ENCODE peak calls at places on chromosomes 13 and 19, in eight cellular contexts. One of them, this sample, is unnamed.

GRCh38 chr19:14769201-14769600 is 9.2 kb downstream of the ADGRE2 start:
- DNase-seq in uterus: no peak
- DNase-seq in GM23248: no peak
- DNase-seq in CD8-positive, alpha-beta T cell: no peak
- DNase-seq in lower lobe of right lung: no peak
- DNase-seq in fibroblast of lung: no peak
- DNase-seq in WERI-Rb-1: no peak
- DNase-seq in effector memory CD4-positive, alpha-beta T cell: no peak
- DNase-seq in this sample: no peak

GRCh38 chr13:48749699-48750473 is 96.2 kb downstream of the CYSLTR2 start:
- DNase-seq in fibroblast of lung: peak; percentile 99
- DNase-seq in CD8-positive, alpha-beta T cell: peak; percentile 17
- DNase-seq in uterus: peak; percentile 94
- DNase-seq in effector memory CD4-positive, alpha-beta T cell: peak; percentile 14
- DNase-seq in lower lobe of right lung: peak; percentile 65
- DNase-seq in WERI-Rb-1: no peak
- DNase-seq in GM23248: peak; percentile 100
- DNase-seq in this sample: peak; percentile 99

GRCh38 chr19:823565-824121 is 1.9 kb upstream of the PLPPR3 start:
- DNase-seq in fibroblast of lung: no peak
- DNase-seq in CD8-positive, alpha-beta T cell: no peak
- DNase-seq in WERI-Rb-1: peak; percentile 58
- DNase-seq in effector memory CD4-positive, alpha-beta T cell: no peak
- DNase-seq in GM23248: no peak
- DNase-seq in lower lobe of right lung: no peak
- DNase-seq in uterus: no peak
- DNase-seq in this sample: no peak

GRCh38 chr19:34232566-34233481 is 21.5 kb upstream of the GARRE1 start:
- DNase-seq in uterus: peak; percentile 48
- DNase-seq in GM23248: peak; percentile 96
- DNase-seq in WERI-Rb-1: peak; percentile 53
- DNase-seq in CD8-positive, alpha-beta T cell: no peak
- DNase-seq in effector memory CD4-positive, alpha-beta T cell: no peak
- DNase-seq in lower lobe of right lung: peak; percentile 59
- DNase-seq in fibroblast of lung: peak; percentile 88
- DNase-seq in this sample: peak; percentile 96

GRCh38 chr19:28961772-28962500 is 251.0 kb downstream of the UQCRFS1 start:
- DNase-seq in effector memory CD4-positive, alpha-beta T cell: no peak
- DNase-seq in fibroblast of lung: peak; percentile 24
- DNase-seq in GM23248: peak; percentile 81
- DNase-seq in CD8-positive, alpha-beta T cell: no peak
- DNase-seq in lower lobe of right lung: no peak
- DNase-seq in uterus: no peak
- DNase-seq in WERI-Rb-1: no peak
- DNase-seq in this sample: no peak

GRCh38 chr19:5326986-5327623 is 13.5 kb downstream of the PTPRS start:
- DNase-seq in lower lobe of right lung: no peak
- DNase-seq in fibroblast of lung: no peak
- DNase-seq in effector memory CD4-positive, alpha-beta T cell: no peak
- DNase-seq in WERI-Rb-1: no peak
- DNase-seq in CD8-positive, alpha-beta T cell: no peak
- DNase-seq in GM23248: no peak
- DNase-seq in uterus: no peak
- DNase-seq in this sample: no peak

GRCh38 chr19:2243274-2244121 is 5.6 kb upstream of the AMH start:
- DNase-seq in fibroblast of lung: no peak
- DNase-seq in uterus: no peak
- DNase-seq in WERI-Rb-1: no peak
- DNase-seq in CD8-positive, alpha-beta T cell: no peak
- DNase-seq in GM23248: no peak
- DNase-seq in lower lobe of right lung: no peak
- DNase-seq in effector memory CD4-positive, alpha-beta T cell: no peak
- DNase-seq in this sample: no peak

GRCh38 chr19:2186071-2186846 is 22.5 kb downstream of the DOT1L start:
- DNase-seq in effector memory CD4-positive, alpha-beta T cell: no peak
- DNase-seq in lower lobe of right lung: peak; percentile 83
- DNase-seq in WERI-Rb-1: no peak
- DNase-seq in GM23248: peak; percentile 98
- DNase-seq in CD8-positive, alpha-beta T cell: no peak
- DNase-seq in uterus: peak; percentile 89
- DNase-seq in fibroblast of lung: peak; percentile 96
- DNase-seq in this sample: no peak

GRCh38 chr13:98976941-98977340 is 923 bp downstream of the DOCK9 start:
- DNase-seq in uterus: no peak
- DNase-seq in WERI-Rb-1: no peak
- DNase-seq in CD8-positive, alpha-beta T cell: no peak
- DNase-seq in effector memory CD4-positive, alpha-beta T cell: no peak
- DNase-seq in lower lobe of right lung: no peak
- DNase-seq in GM23248: peak; percentile 12
- DNase-seq in fibroblast of lung: no peak
- DNase-seq in this sample: no peak

GRCh38 chr19:55304980-55305379 is 20.2 kb downstream of the TMEM150B start:
- DNase-seq in fibroblast of lung: no peak
- DNase-seq in lower lobe of right lung: no peak
- DNase-seq in effector memory CD4-positive, alpha-beta T cell: no peak
- DNase-seq in CD8-positive, alpha-beta T cell: no peak
- DNase-seq in WERI-Rb-1: no peak
- DNase-seq in GM23248: no peak
- DNase-seq in uterus: no peak
- DNase-seq in this sample: no peak

GRCh38 chr13:39037410-39037879 is 444 bp downstream of the PROSER1 start:
- DNase-seq in fibroblast of lung: no peak
- DNase-seq in WERI-Rb-1: no peak
- DNase-seq in CD8-positive, alpha-beta T cell: peak; percentile 10
- DNase-seq in GM23248: peak; percentile 57
- DNase-seq in effector memory CD4-positive, alpha-beta T cell: no peak
- DNase-seq in lower lobe of right lung: no peak
- DNase-seq in uterus: no peak
- DNase-seq in this sample: no peak

GRCh38 chr19:50479761-50480251 is 3.2 kb upstream of the GARIN5A start:
- DNase-seq in WERI-Rb-1: no peak
- DNase-seq in uterus: no peak
- DNase-seq in fibroblast of lung: no peak
- DNase-seq in GM23248: no peak
- DNase-seq in lower lobe of right lung: no peak
- DNase-seq in effector memory CD4-positive, alpha-beta T cell: no peak
- DNase-seq in CD8-positive, alpha-beta T cell: no peak
- DNase-seq in this sample: no peak
- H3K27ac ChIP-seq in WERI-Rb-1: no peak overlapping the region
- H3K27ac ChIP-seq in uterus: no peak overlapping the region
- H3K27ac ChIP-seq in fibroblast of lung: no peak overlapping the region
- H3K27ac ChIP-seq in GM23248: no peak overlapping the region
- H3K27ac ChIP-seq in lower lobe of right lung: no peak overlapping the region
- H3K27ac ChIP-seq in effector memory CD4-positive, alpha-beta T cell: no peak overlapping the region
- H3K27ac ChIP-seq in CD8-positive, alpha-beta T cell: no peak overlapping the region
- H3K27ac ChIP-seq in this sample: no peak overlapping the region

GRCh38 chr19:50515168-50515561 is 1.5 kb upstream of the ASPDH start:
- DNase-seq in WERI-Rb-1: no peak
- DNase-seq in fibroblast of lung: no peak
- DNase-seq in CD8-positive, alpha-beta T cell: no peak
- DNase-seq in uterus: no peak
- DNase-seq in GM23248: no peak
- DNase-seq in effector memory CD4-positive, alpha-beta T cell: no peak
- DNase-seq in lower lobe of right lung: peak; percentile 35
- DNase-seq in this sample: no peak

GRCh38 chr19:50516456-50516855 is 2.7 kb upstream of the ASPDH start:
- DNase-seq in lower lobe of right lung: peak; percentile 9
- DNase-seq in WERI-Rb-1: no peak
- DNase-seq in fibroblast of lung: no peak
- DNase-seq in effector memory CD4-positive, alpha-beta T cell: no peak
- DNase-seq in uterus: no peak
- DNase-seq in CD8-positive, alpha-beta T cell: no peak
- DNase-seq in GM23248: no peak
- DNase-seq in this sample: no peak

GRCh38 chr19:50513746-50514345 is at the start of gene ASPDH:
- DNase-seq in uterus: no peak
- DNase-seq in WERI-Rb-1: no peak
- DNase-seq in CD8-positive, alpha-beta T cell: no peak
- DNase-seq in effector memory CD4-positive, alpha-beta T cell: no peak
- DNase-seq in GM23248: no peak
- DNase-seq in lower lobe of right lung: peak; percentile 46
- DNase-seq in fibroblast of lung: no peak
- DNase-seq in this sample: no peak

GRCh38 chr19:50512999-50513745 is 541 bp downstream of the ASPDH start:
- DNase-seq in fibroblast of lung: no peak
- DNase-seq in lower lobe of right lung: peak; percentile 22
- DNase-seq in effector memory CD4-positive, alpha-beta T cell: no peak
- DNase-seq in uterus: no peak
- DNase-seq in GM23248: no peak
- DNase-seq in CD8-positive, alpha-beta T cell: no peak
- DNase-seq in WERI-Rb-1: no peak
- DNase-seq in this sample: no peak

DNA sequence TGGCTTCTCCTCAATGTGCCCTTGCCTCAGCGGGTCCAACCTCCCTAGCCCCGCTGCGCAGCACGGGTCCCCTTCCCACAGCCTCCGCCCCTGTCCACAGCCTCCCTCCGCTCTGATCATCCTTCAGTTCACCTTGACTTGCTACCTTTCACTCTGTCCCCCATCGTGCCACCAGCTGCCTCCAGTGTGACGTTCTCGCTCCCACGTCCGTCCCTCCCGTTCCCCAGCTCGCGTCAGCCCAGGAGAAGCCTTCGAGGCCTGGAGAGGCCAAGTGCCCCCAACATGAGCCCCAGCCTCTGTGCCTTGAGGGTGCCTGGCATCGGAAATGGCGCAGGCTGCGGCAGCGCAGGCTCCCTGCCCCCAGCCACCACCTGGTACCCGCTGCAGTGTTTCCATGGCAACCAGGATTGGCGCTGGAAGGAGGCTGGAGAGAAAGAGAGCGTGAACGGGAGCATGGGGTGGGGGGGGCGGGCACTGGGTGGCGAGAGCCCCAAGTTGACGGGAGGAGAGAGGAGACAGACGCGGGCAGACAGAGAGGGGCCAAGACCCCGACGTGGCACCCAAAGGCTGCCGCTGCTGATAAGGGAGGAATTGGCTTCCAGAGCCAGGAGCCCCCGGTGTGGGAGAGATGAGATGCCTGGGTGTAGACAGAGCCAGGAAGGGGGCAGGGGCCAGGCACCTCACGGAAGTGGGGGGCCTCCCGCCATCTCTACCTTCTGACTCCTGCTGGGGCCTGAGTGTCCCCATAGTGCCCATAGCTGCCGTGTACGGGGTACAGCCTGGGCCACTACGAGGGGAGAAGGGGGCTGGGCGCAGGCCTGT is 844 bp upstream of the ASPDH start:
- DNase-seq in uterus: no peak
- DNase-seq in WERI-Rb-1: no peak
- DNase-seq in lower lobe of right lung: peak; percentile 42
- DNase-seq in fibroblast of lung: no peak
- DNase-seq in CD8-positive, alpha-beta T cell: no peak
- DNase-seq in GM23248: no peak
- DNase-seq in effector memory CD4-positive, alpha-beta T cell: no peak
- DNase-seq in this sample: no peak
- H3K27ac ChIP-seq in uterus: no peak overlapping the region
- H3K27ac ChIP-seq in WERI-Rb-1: no peak overlapping the region
- H3K27ac ChIP-seq in lower lobe of right lung: no peak overlapping the region
- H3K27ac ChIP-seq in fibroblast of lung: no peak overlapping the region
- H3K27ac ChIP-seq in CD8-positive, alpha-beta T cell: no peak overlapping the region
- H3K27ac ChIP-seq in GM23248: no peak overlapping the region
- H3K27ac ChIP-seq in effector memory CD4-positive, alpha-beta T cell: no peak overlapping the region
- H3K27ac ChIP-seq in this sample: no peak overlapping the region

GRCh38 chr19:45071545-45071938 is 4.7 kb downstream of the ZNF296 start:
- DNase-seq in CD8-positive, alpha-beta T cell: no peak
- DNase-seq in GM23248: no peak
- DNase-seq in fibroblast of lung: no peak
- DNase-seq in WERI-Rb-1: no peak
- DNase-seq in uterus: no peak
- DNase-seq in lower lobe of right lung: no peak
- DNase-seq in effector memory CD4-positive, alpha-beta T cell: no peak
- DNase-seq in this sample: no peak
- H3K27ac ChIP-seq in CD8-positive, alpha-beta T cell: no peak overlapping the region
- H3K27ac ChIP-seq in GM23248: no peak overlapping the region
- H3K27ac ChIP-seq in fibroblast of lung: no peak overlapping the region
- H3K27ac ChIP-seq in WERI-Rb-1: no peak overlapping the region
- H3K27ac ChIP-seq in uterus: no peak overlapping the region
- H3K27ac ChIP-seq in lower lobe of right lung: no peak overlapping the region
- H3K27ac ChIP-seq in effector memory CD4-positive, alpha-beta T cell: no peak overlapping the region
- H3K27ac ChIP-seq in this sample: no peak overlapping the region

DNA sequence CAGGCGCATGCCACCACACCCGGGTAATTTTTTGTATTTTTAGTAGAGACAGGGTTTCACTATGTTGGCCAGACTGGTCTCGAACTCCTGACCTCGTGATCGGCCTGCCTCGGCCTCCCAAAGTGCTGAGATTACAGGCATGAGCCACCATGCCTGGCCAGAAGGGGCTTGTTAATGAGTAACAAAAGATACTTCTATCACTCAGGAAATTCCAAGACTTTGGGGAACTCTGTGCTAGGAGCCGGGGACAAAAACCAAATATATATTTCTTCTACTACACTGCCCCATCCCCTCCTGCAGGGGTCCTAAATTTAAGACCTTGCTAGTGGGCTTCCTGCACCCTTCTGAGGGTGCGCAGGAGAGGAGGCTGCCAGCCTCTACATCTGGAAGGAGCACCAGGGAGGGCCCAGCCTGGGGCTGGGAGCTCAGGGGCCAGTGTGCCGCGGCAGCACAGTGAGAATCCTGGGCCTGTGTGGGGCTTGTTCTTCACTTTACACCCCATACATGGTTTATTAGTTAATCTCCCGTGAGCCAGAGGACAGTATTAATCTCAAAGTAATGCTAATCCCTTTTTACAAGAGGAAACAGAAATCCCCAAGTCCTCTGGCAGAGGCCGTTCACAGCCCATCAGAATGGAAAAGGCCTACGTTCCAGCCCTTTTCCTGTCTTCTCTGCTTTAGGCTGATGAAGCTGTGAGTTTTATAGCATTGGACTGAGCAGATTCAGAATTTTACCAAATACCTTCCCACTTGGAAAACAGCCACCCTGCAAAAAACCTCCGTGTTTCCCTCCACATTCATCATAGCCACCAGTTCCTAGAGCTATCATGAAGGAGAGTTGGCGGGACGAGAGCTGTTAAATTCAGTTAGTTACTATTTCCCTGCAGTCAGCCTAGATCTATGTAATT is 44.4 kb upstream of the NPAS1 start:
- DNase-seq in uterus: no peak
- DNase-seq in fibroblast of lung: no peak
- DNase-seq in WERI-Rb-1: peak; percentile 44
- DNase-seq in GM23248: no peak
- DNase-seq in lower lobe of right lung: no peak
- DNase-seq in CD8-positive, alpha-beta T cell: no peak
- DNase-seq in effector memory CD4-positive, alpha-beta T cell: no peak
- DNase-seq in this sample: no peak
- H3K27ac ChIP-seq in uterus: peak overlapping the region; percentile 86
- H3K27ac ChIP-seq in fibroblast of lung: peak overlapping the region; percentile 80
- H3K27ac ChIP-seq in WERI-Rb-1: no peak overlapping the region
- H3K27ac ChIP-seq in GM23248: peak overlapping the region; percentile 99
- H3K27ac ChIP-seq in lower lobe of right lung: peak overlapping the region; percentile 74
- H3K27ac ChIP-seq in CD8-positive, alpha-beta T cell: no peak overlapping the region
- H3K27ac ChIP-seq in effector memory CD4-positive, alpha-beta T cell: no peak overlapping the region
- H3K27ac ChIP-seq in this sample: no peak overlapping the region